ENCODE peak calls at places on chromosomes 13 and 19, in seven cellular contexts. I is left ventricle myocardium superior; D is stimulated activated CD4-positive, alpha-beta T cell treated with anti-CD3 and anti-CD28 coated beads, Interleukin-2, amount 100 ng/mL, for 48 hours; G is progenitor cell of endocrine pancreas; N is nucleus accumbens; S is H1; X is AG10803. O is an unnamed sample.

GRCh38 chr13:23801141-23801540 is 88.1 kb downstream of the MIPEP start:
- DNase-seq in I (no peak), D (no peak), G (no peak), N (no peak), S (no peak), X (no peak), O (no peak)

GRCh38 chr19:57269515-57270250 is 10.6 kb upstream of the ZNF460 start:
- DNase-seq in I (no peak), D (no peak), G (no peak), N (no peak), S (no peak), X (peak), O (no peak)

GRCh38 chr13:32722340-32722739 is 136.1 kb downstream of the PDS5B start:
- DNase-seq in I (no peak), D (no peak), G (no peak), N (no peak), S (no peak), X (no peak), O (no peak)

GRCh38 chr19:49637865-49638350 is 2.0 kb downstream of the RRAS start:
- DNase-seq in I (peak), D (no peak), G (no peak), N (no peak), S (peak), X (peak), O (peak)

GRCh38 chr19:5245631-5246553 is 94.7 kb downstream of the PTPRS start:
- DNase-seq in I (no peak), D (no peak), G (no peak), N (no peak), S (no peak), X (no peak), O (no peak)

GRCh38 chr19:51093066-51093465 is 10.4 kb upstream of the KLK14 start:
- DNase-seq in I (no peak), D (no peak), G (no peak), N (no peak), S (no peak), X (no peak), O (no peak)

GRCh38 chr19:45670670-45671453 is 2.8 kb downstream of the GIPR start:
- DNase-seq in I (peak), D (peak), G (peak), N (peak), S (peak), X (peak), O (peak)

GRCh38 chr13:98848736-98849135 is 96.3 kb upstream of the SLC15A1 start:
- DNase-seq in I (no peak), D (no peak), G (no peak), N (no peak), S (no peak), X (no peak), O (no peak)

GRCh38 chr19:7333198-7334118 is 15.3 kb upstream of the ARHGEF18 start:
- DNase-seq in I (no peak), D (no peak), G (no peak), N (no peak), S (no peak), X (no peak), O (no peak)

GRCh38 chr19:49594157-49595005 is 3.4 kb downstream of the PRR12 start:
- DNase-seq in I (no peak), D (no peak), G (no peak), N (no peak), S (no peak), X (no peak), O (no peak)

GRCh38 chr19:45547965-45548609 is 36.5 kb downstream of the OPA3 start:
- DNase-seq in I (no peak), D (no peak), G (no peak), N (no peak), S (no peak), X (peak), O (no peak)

GRCh38 chr19:16193466-16193865 is 4.2 kb upstream of the AP1M1 start:
- DNase-seq in I (no peak), D (no peak), G (no peak), N (no peak), S (no peak), X (no peak), O (no peak)

GRCh38 chr13:20700288-20700687 is 3.2 kb upstream of the IL17D start:
- DNase-seq in I (no peak), D (no peak), G (no peak), N (no peak), S (no peak), X (no peak), O (no peak)